ENCODE peak calls at places on chromosomes 6 and 20, in seven cellular contexts. One of them, this sample, is unnamed.

GRCh38 chr20:45419188-45420091 is 3.5 kb downstream of the PIGT start:
- DNase-seq in natural killer cell: no peak
- DNase-seq in A549: peak
- DNase-seq in AG10803: peak
- DNase-seq in colonic mucosa: peak
- DNase-seq in GM23338: no peak
- DNase-seq in HepG2: peak
- DNase-seq in this sample: no peak

GRCh38 chr6:46014511-46015118 is 1.0 kb downstream of the CLIC5 start:
- DNase-seq in AG10803: no peak
- DNase-seq in A549: no peak
- DNase-seq in natural killer cell: no peak
- DNase-seq in HepG2: no peak
- DNase-seq in colonic mucosa: peak
- DNase-seq in GM23338: peak
- DNase-seq in this sample: peak

GRCh38 chr6:75296811-75297779 is 12.5 kb upstream of the TMEM30A start:
- DNase-seq in colonic mucosa: no peak
- DNase-seq in HepG2: peak
- DNase-seq in natural killer cell: no peak
- DNase-seq in GM23338: peak
- DNase-seq in AG10803: peak
- DNase-seq in A549: peak
- DNase-seq in this sample: no peak

GRCh38 chr6:92723390-92723931 is 695.9 kb downstream of the EPHA7 start:
- DNase-seq in HepG2: no peak
- DNase-seq in natural killer cell: no peak
- DNase-seq in GM23338: peak
- DNase-seq in AG10803: peak
- DNase-seq in colonic mucosa: peak
- DNase-seq in A549: no peak
- DNase-seq in this sample: no peak

GRCh38 chr6:6494677-6495076 is 93.8 kb upstream of the LY86 start:
- DNase-seq in GM23338: peak
- DNase-seq in natural killer cell: no peak
- DNase-seq in colonic mucosa: peak
- DNase-seq in HepG2: peak
- DNase-seq in AG10803: peak
- DNase-seq in A549: peak
- DNase-seq in this sample: peak

GRCh38 chr20:63441136-63441776 is 31.2 kb downstream of the KCNQ2 start:
- DNase-seq in AG10803: no peak
- DNase-seq in colonic mucosa: no peak
- DNase-seq in GM23338: no peak
- DNase-seq in natural killer cell: no peak
- DNase-seq in HepG2: no peak
- DNase-seq in A549: no peak
- DNase-seq in this sample: no peak

GRCh38 chr6:2378891-2379652 is 133.7 kb upstream of the GMDS start:
- DNase-seq in HepG2: no peak
- DNase-seq in AG10803: peak
- DNase-seq in natural killer cell: no peak
- DNase-seq in A549: peak
- DNase-seq in GM23338: no peak
- DNase-seq in colonic mucosa: no peak
- DNase-seq in this sample: no peak

GRCh38 chr20:54649511-54649962 is 174.1 kb downstream of the DOK5 start:
- DNase-seq in AG10803: peak
- DNase-seq in GM23338: peak
- DNase-seq in natural killer cell: peak
- DNase-seq in HepG2: peak
- DNase-seq in colonic mucosa: peak
- DNase-seq in A549: peak
- DNase-seq in this sample: peak

DNA sequence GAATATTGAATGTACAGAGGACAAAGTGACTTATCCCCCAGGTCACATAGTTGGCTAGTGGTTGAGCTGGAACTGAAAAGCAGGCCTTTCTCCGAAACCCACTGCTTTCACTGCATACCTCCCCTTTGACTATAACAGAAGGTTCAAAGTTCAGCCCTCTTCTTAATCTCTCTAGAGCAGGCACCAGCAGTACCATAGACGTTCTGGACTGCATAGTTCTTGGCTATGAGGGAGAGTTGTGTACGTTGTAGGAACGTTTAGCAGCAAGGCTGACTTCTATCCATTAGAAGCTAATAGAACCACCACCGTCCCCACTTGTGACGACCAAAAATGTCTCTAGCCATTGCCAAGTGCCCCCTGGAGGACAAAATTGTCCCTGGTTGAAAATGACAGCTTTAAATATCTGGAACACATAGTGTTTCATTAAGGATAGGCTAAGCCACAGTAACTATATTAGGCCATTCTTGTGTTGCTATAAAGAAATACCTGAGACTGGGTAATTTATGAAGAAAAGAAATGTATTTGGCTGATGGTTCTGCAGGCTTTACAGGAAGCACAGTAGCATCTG is 123.8 kb upstream of the MTHFD1L start:
- DNase-seq in natural killer cell: no peak
- DNase-seq in AG10803: no peak
- DNase-seq in colonic mucosa: no peak
- DNase-seq in A549: peak
- DNase-seq in HepG2: peak
- DNase-seq in GM23338: peak
- DNase-seq in this sample: peak
- TF ChIP-seq CTCF in natural killer cell: no peak
- TF ChIP-seq CTCF in AG10803: peak
- TF ChIP-seq CTCF in colonic mucosa: peak
- TF ChIP-seq CTCF in A549: no peak
- TF ChIP-seq CTCF in HepG2: peak
- TF ChIP-seq CTCF in GM23338: peak
- TF ChIP-seq CTCF in this sample: peak

DNA sequence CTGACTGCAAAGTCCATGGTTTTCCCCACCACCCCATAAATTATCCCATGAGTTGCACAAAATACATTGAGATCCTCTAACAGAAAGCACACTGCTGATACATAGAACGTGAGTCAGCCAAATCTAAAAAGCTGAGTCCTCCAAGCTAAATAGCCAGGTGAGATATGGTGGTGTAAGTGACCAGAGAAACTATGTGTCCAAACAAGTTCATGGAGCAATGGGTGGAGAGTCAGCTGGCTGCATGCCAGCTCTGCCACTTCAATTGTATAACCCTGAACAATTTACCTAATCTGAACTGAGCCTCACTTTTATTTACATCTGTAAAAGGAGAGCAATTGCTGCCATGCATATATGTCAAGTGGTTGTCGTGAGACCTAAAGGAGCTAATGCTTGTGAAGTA is 9.7 kb downstream of the SNAP25 start:
- DNase-seq in HepG2: peak
- DNase-seq in AG10803: no peak
- DNase-seq in GM23338: no peak
- DNase-seq in colonic mucosa: no peak
- DNase-seq in natural killer cell: no peak
- DNase-seq in A549: no peak
- DNase-seq in this sample: no peak
- TF ChIP-seq CTCF in HepG2: no peak
- TF ChIP-seq CTCF in AG10803: no peak
- TF ChIP-seq CTCF in GM23338: no peak
- TF ChIP-seq CTCF in colonic mucosa: no peak
- TF ChIP-seq CTCF in natural killer cell: no peak
- TF ChIP-seq CTCF in A549: no peak
- TF ChIP-seq CTCF in this sample: no peak

GRCh38 chr20:20832715-20833114 is 120.3 kb upstream of the RALGAPA2 start:
- DNase-seq in AG10803: no peak
- DNase-seq in GM23338: peak
- DNase-seq in colonic mucosa: no peak
- DNase-seq in A549: no peak
- DNase-seq in HepG2: no peak
- DNase-seq in natural killer cell: no peak
- DNase-seq in this sample: no peak
- TF ChIP-seq CTCF in AG10803: no peak
- TF ChIP-seq CTCF in GM23338: peak
- TF ChIP-seq CTCF in colonic mucosa: no peak
- TF ChIP-seq CTCF in A549: no peak
- TF ChIP-seq CTCF in HepG2: no peak
- TF ChIP-seq CTCF in natural killer cell: no peak
- TF ChIP-seq CTCF in this sample: no peak

DNA sequence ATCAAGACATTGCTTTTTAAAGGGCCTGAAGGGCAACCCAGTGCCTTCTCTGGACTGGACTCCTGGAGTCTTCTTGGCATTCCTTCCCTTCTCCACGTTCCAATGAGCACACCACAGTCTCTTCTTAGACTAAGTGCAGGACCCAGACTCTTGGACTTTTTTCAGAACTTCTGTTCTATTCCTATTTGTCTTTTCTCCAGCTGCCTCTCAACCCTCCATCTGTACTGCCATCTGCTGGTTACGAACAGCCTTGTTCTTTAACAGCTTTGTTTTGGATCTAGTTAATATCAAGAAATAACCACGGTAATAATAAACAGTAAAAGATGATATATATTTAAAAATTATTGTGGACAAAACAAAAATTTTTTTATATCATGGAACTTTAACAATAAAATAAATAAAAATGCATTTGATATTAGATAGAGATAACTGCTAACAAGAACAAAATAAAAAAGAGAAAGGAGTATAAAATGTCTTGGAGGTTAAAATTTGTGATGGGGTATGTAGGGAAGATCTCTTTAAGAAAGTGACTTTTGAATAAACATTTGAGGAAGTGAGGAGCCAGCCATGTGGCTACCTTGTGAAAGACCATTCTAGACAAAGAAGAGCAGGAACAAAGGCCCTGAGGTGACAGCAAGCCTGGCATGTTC is 105.1 kb upstream of the HCRTR2 start:
- DNase-seq in natural killer cell: no peak
- DNase-seq in AG10803: peak
- DNase-seq in colonic mucosa: peak
- DNase-seq in HepG2: peak
- DNase-seq in GM23338: peak
- DNase-seq in A549: peak
- DNase-seq in this sample: peak
- TF ChIP-seq CTCF in natural killer cell: peak
- TF ChIP-seq CTCF in AG10803: peak
- TF ChIP-seq CTCF in colonic mucosa: peak
- TF ChIP-seq CTCF in HepG2: peak
- TF ChIP-seq CTCF in GM23338: peak
- TF ChIP-seq CTCF in A549: peak
- TF ChIP-seq CTCF in this sample: peak

DNA sequence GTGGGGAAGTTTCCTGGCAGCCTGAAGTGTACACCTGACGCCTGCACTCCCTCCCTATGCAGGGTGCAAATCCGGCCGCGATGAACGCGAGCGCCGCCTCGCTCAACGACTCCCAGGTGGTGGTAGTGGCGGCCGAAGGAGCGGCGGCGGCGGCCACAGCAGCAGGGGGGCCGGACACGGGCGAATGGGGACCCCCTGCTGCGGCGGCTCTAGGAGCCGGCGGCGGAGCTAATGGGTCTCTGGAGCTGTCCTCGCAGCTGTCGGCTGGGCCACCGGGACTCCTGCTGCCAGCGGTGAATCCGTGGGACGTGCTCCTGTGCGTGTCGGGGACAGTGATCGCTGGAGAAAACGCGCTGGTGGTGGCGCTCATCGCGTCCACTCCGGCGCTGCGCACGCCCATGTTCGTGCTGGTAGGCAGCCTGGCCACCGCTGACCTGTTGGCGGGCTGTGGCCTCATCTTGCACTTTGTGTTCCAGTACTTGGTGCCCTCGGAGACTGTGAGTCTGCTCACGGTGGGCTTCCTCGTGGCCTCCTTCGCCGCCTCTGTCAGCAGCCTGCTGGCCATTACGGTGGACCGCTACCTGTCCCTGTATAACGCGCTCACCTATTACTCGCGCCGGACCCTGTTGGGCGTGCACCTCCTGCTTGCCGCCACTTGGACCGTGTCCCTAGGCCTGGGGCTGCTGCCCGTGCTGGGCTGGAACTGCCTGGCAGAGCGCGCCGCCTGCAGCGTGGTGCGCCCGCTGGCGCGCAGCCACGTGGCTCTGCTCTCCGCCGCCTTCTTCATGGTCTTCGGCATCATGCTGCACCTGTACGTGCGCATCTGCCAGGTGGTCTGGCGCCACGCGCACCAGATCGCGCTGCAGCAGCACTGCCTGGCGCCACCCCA is 1.2 kb downstream of the GPR6 start:
- DNase-seq in natural killer cell: no peak
- DNase-seq in HepG2: no peak
- DNase-seq in colonic mucosa: no peak
- DNase-seq in A549: no peak
- DNase-seq in AG10803: no peak
- DNase-seq in GM23338: peak
- DNase-seq in this sample: peak
- TF ChIP-seq CTCF in natural killer cell: no peak
- TF ChIP-seq CTCF in HepG2: no peak
- TF ChIP-seq CTCF in colonic mucosa: no peak
- TF ChIP-seq CTCF in A549: no peak
- TF ChIP-seq CTCF in AG10803: no peak
- TF ChIP-seq CTCF in GM23338: no peak
- TF ChIP-seq CTCF in this sample: no peak

DNA sequence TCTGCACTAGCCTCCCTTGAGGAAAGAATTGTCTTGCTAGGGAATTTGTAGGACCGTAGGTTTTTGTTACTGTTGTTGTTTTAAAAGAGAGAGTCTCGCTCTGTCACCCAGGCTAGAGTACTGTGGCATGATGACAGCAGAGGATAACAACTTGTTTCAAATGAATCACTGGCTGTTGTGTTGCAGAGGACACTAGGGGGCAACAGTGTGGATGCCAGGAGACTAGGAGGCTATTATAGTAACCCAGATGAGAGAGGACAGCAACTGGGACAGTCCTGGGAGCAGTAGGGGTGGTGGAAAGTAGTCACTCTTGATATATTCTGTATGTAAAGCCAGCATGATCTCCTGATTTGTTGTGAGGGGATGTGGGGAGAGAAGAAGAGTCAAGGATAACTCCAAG is 41.8 kb upstream of the LAMA4 start:
- DNase-seq in HepG2: peak
- DNase-seq in natural killer cell: no peak
- DNase-seq in A549: peak
- DNase-seq in colonic mucosa: no peak
- DNase-seq in AG10803: peak
- DNase-seq in GM23338: peak
- DNase-seq in this sample: peak
- TF ChIP-seq CTCF in HepG2: peak
- TF ChIP-seq CTCF in natural killer cell: peak
- TF ChIP-seq CTCF in A549: peak
- TF ChIP-seq CTCF in colonic mucosa: no peak
- TF ChIP-seq CTCF in AG10803: peak
- TF ChIP-seq CTCF in GM23338: peak
- TF ChIP-seq CTCF in this sample: no peak

GRCh38 chr20:57582432-57583288 is 21.8 kb downstream of the PCK1 start:
- DNase-seq in AG10803: no peak
- DNase-seq in natural killer cell: no peak
- DNase-seq in HepG2: peak
- DNase-seq in GM23338: peak
- DNase-seq in colonic mucosa: no peak
- DNase-seq in A549: peak
- DNase-seq in this sample: peak
- TF ChIP-seq CTCF in AG10803: peak
- TF ChIP-seq CTCF in natural killer cell: no peak
- TF ChIP-seq CTCF in HepG2: peak
- TF ChIP-seq CTCF in GM23338: peak
- TF ChIP-seq CTCF in colonic mucosa: no peak
- TF ChIP-seq CTCF in A549: peak
- TF ChIP-seq CTCF in this sample: peak

This sample was measured in endothelial cell.